ENCODE peak calls at places on chromosomes 5 and 9, in eight cellular contexts. One of them, this sample, is unnamed.

GRCh38 chr5:35046754-35047153 is 995 bp downstream of the AGXT2 start:
- DNase-seq in K562: no peak
- DNase-seq in NCI-H1092 treated with DMSO at 0.1 percent for 48 hours: no peak
- DNase-seq in hepatic stellate cell: peak
- DNase-seq in OCI-M1: no peak
- DNase-seq in heart left ventricle: no peak
- DNase-seq in NCI-H510A: no peak
- DNase-seq in left kidney: no peak
- DNase-seq in this sample: no peak

GRCh38 chr9:75889977-75890540 is 414 bp upstream of the PCSK5 start:
- DNase-seq in OCI-M1: peak
- DNase-seq in K562: no peak
- DNase-seq in NCI-H510A: no peak
- DNase-seq in heart left ventricle: peak
- DNase-seq in NCI-H1092 treated with DMSO at 0.1 percent for 48 hours: peak
- DNase-seq in left kidney: peak
- DNase-seq in hepatic stellate cell: peak
- DNase-seq in this sample: no peak

GRCh38 chr9:86794356-86795046 is 152.8 kb downstream of the GAS1 start:
- DNase-seq in NCI-H510A: no peak
- DNase-seq in hepatic stellate cell: no peak
- DNase-seq in OCI-M1: no peak
- DNase-seq in NCI-H1092 treated with DMSO at 0.1 percent for 48 hours: peak
- DNase-seq in left kidney: peak
- DNase-seq in K562: no peak
- DNase-seq in heart left ventricle: no peak
- DNase-seq in this sample: no peak

GRCh38 chr9:4182831-4183230 is 117.0 kb downstream of the GLIS3 start:
- DNase-seq in NCI-H510A: no peak
- DNase-seq in K562: no peak
- DNase-seq in OCI-M1: no peak
- DNase-seq in heart left ventricle: no peak
- DNase-seq in hepatic stellate cell: no peak
- DNase-seq in NCI-H1092 treated with DMSO at 0.1 percent for 48 hours: no peak
- DNase-seq in left kidney: no peak
- DNase-seq in this sample: no peak

GRCh38 chr9:100473271-100474081 is 527 bp downstream of the TMEFF1 start:
- DNase-seq in NCI-H1092 treated with DMSO at 0.1 percent for 48 hours: peak
- DNase-seq in left kidney: peak
- DNase-seq in hepatic stellate cell: peak
- DNase-seq in K562: peak
- DNase-seq in OCI-M1: peak
- DNase-seq in heart left ventricle: no peak
- DNase-seq in NCI-H510A: peak
- DNase-seq in this sample: peak

GRCh38 chr5:10573487-10574145 is 9.7 kb downstream of the ANKRD33B start:
- DNase-seq in heart left ventricle: peak
- DNase-seq in K562: no peak
- DNase-seq in NCI-H510A: no peak
- DNase-seq in left kidney: no peak
- DNase-seq in NCI-H1092 treated with DMSO at 0.1 percent for 48 hours: no peak
- DNase-seq in OCI-M1: no peak
- DNase-seq in hepatic stellate cell: no peak
- DNase-seq in this sample: no peak

GRCh38 chr5:29214821-29215220 is 1978.7 kb upstream of the CDH6 start:
- DNase-seq in NCI-H1092 treated with DMSO at 0.1 percent for 48 hours: no peak
- DNase-seq in heart left ventricle: no peak
- DNase-seq in left kidney: peak
- DNase-seq in NCI-H510A: no peak
- DNase-seq in K562: no peak
- DNase-seq in OCI-M1: no peak
- DNase-seq in hepatic stellate cell: no peak
- DNase-seq in this sample: no peak

GRCh38 chr9:121622842-121623203 is 28.6 kb upstream of the DAB2IP start:
- DNase-seq in heart left ventricle: no peak
- DNase-seq in left kidney: no peak
- DNase-seq in OCI-M1: no peak
- DNase-seq in NCI-H510A: no peak
- DNase-seq in K562: no peak
- DNase-seq in NCI-H1092 treated with DMSO at 0.1 percent for 48 hours: no peak
- DNase-seq in hepatic stellate cell: no peak
- DNase-seq in this sample: no peak

GRCh38 chr5:52015760-52016159 is 632.5 kb downstream of the ISL1 start:
- DNase-seq in hepatic stellate cell: no peak
- DNase-seq in NCI-H1092 treated with DMSO at 0.1 percent for 48 hours: peak
- DNase-seq in left kidney: peak
- DNase-seq in OCI-M1: no peak
- DNase-seq in NCI-H510A: no peak
- DNase-seq in K562: no peak
- DNase-seq in heart left ventricle: no peak
- DNase-seq in this sample: no peak

GRCh38 chr9:121910491-121911040 is 182.5 kb downstream of the TTLL11 start:
- DNase-seq in left kidney: no peak
- DNase-seq in OCI-M1: no peak
- DNase-seq in NCI-H1092 treated with DMSO at 0.1 percent for 48 hours: no peak
- DNase-seq in K562: no peak
- DNase-seq in NCI-H510A: no peak
- DNase-seq in hepatic stellate cell: no peak
- DNase-seq in heart left ventricle: no peak
- DNase-seq in this sample: no peak

GRCh38 chr5:17428176-17428800 is 69.7 kb upstream of the TAF11L2 start:
- DNase-seq in OCI-M1: peak
- DNase-seq in left kidney: no peak
- DNase-seq in heart left ventricle: no peak
- DNase-seq in NCI-H1092 treated with DMSO at 0.1 percent for 48 hours: no peak
- DNase-seq in NCI-H510A: no peak
- DNase-seq in hepatic stellate cell: no peak
- DNase-seq in K562: no peak
- DNase-seq in this sample: no peak

GRCh38 chr9:128180447-128180846 is 10.9 kb downstream of the CIZ1 start:
- DNase-seq in hepatic stellate cell: no peak
- DNase-seq in heart left ventricle: no peak
- DNase-seq in NCI-H510A: no peak
- DNase-seq in left kidney: no peak
- DNase-seq in NCI-H1092 treated with DMSO at 0.1 percent for 48 hours: no peak
- DNase-seq in K562: no peak
- DNase-seq in OCI-M1: no peak
- DNase-seq in this sample: no peak

GRCh38 chr5:173812811-173813550 is 75.2 kb upstream of the CPEB4 start:
- DNase-seq in NCI-H1092 treated with DMSO at 0.1 percent for 48 hours: no peak
- DNase-seq in OCI-M1: no peak
- DNase-seq in NCI-H510A: no peak
- DNase-seq in left kidney: no peak
- DNase-seq in heart left ventricle: no peak
- DNase-seq in hepatic stellate cell: no peak
- DNase-seq in K562: no peak
- DNase-seq in this sample: no peak

GRCh38 chr5:14667290-14667689 is 2.8 kb downstream of the OTULIN start:
- DNase-seq in NCI-H1092 treated with DMSO at 0.1 percent for 48 hours: no peak
- DNase-seq in hepatic stellate cell: no peak
- DNase-seq in OCI-M1: no peak
- DNase-seq in K562: no peak
- DNase-seq in heart left ventricle: no peak
- DNase-seq in NCI-H510A: no peak
- DNase-seq in left kidney: no peak
- DNase-seq in this sample: no peak

GRCh38 chr5:157485811-157486739 is 26.1 kb downstream of the NIPAL4 start:
- DNase-seq in OCI-M1: no peak
- DNase-seq in heart left ventricle: no peak
- DNase-seq in NCI-H1092 treated with DMSO at 0.1 percent for 48 hours: no peak
- DNase-seq in NCI-H510A: no peak
- DNase-seq in K562: no peak
- DNase-seq in left kidney: no peak
- DNase-seq in hepatic stellate cell: no peak
- DNase-seq in this sample: no peak

GRCh38 chr9:81652058-81652457 is 37.3 kb downstream of the TLE1 start:
- DNase-seq in hepatic stellate cell: no peak
- DNase-seq in NCI-H1092 treated with DMSO at 0.1 percent for 48 hours: no peak
- DNase-seq in heart left ventricle: no peak
- DNase-seq in NCI-H510A: no peak
- DNase-seq in OCI-M1: no peak
- DNase-seq in K562: no peak
- DNase-seq in left kidney: no peak
- DNase-seq in this sample: no peak

GRCh38 chr5:133144245-133144981 is 92.6 kb downstream of the HSPA4 start:
- DNase-seq in K562: no peak
- DNase-seq in NCI-H1092 treated with DMSO at 0.1 percent for 48 hours: no peak
- DNase-seq in NCI-H510A: no peak
- DNase-seq in left kidney: no peak
- DNase-seq in OCI-M1: no peak
- DNase-seq in heart left ventricle: no peak
- DNase-seq in hepatic stellate cell: no peak
- DNase-seq in this sample: no peak

GRCh38 chr5:178327446-178327845 is 94.8 kb upstream of the PHYKPL start:
- DNase-seq in heart left ventricle: peak
- DNase-seq in K562: no peak
- DNase-seq in NCI-H1092 treated with DMSO at 0.1 percent for 48 hours: no peak
- DNase-seq in NCI-H510A: no peak
- DNase-seq in OCI-M1: no peak
- DNase-seq in left kidney: no peak
- DNase-seq in hepatic stellate cell: no peak
- DNase-seq in this sample: no peak

GRCh38 chr5:89353837-89354551 is 471.0 kb upstream of the MEF2C start:
- DNase-seq in OCI-M1: peak
- DNase-seq in NCI-H510A: no peak
- DNase-seq in left kidney: peak
- DNase-seq in NCI-H1092 treated with DMSO at 0.1 percent for 48 hours: no peak
- DNase-seq in heart left ventricle: no peak
- DNase-seq in hepatic stellate cell: no peak
- DNase-seq in K562: peak
- DNase-seq in this sample: no peak

GRCh38 chr5:116645627-116646026 is 71.0 kb upstream of the SEMA6A start:
- DNase-seq in K562: no peak
- DNase-seq in left kidney: no peak
- DNase-seq in NCI-H1092 treated with DMSO at 0.1 percent for 48 hours: no peak
- DNase-seq in NCI-H510A: no peak
- DNase-seq in hepatic stellate cell: no peak
- DNase-seq in heart left ventricle: no peak
- DNase-seq in OCI-M1: no peak
- DNase-seq in this sample: no peak

GRCh38 chr5:133707629-133708028 is 95.3 kb upstream of the FSTL4 start:
- DNase-seq in left kidney: no peak
- DNase-seq in K562: no peak
- DNase-seq in NCI-H510A: no peak
- DNase-seq in heart left ventricle: no peak
- DNase-seq in hepatic stellate cell: no peak
- DNase-seq in OCI-M1: no peak
- DNase-seq in NCI-H1092 treated with DMSO at 0.1 percent for 48 hours: no peak
- DNase-seq in this sample: no peak

GRCh38 chr9:129282308-129283211 is 104.5 kb upstream of the IER5L start:
- DNase-seq in heart left ventricle: no peak
- DNase-seq in NCI-H1092 treated with DMSO at 0.1 percent for 48 hours: no peak
- DNase-seq in left kidney: peak
- DNase-seq in OCI-M1: no peak
- DNase-seq in NCI-H510A: no peak
- DNase-seq in hepatic stellate cell: peak
- DNase-seq in K562: no peak
- DNase-seq in this sample: no peak

GRCh38 chr5:80372780-80373179 is 35.1 kb upstream of the ZFYVE16 start:
- DNase-seq in OCI-M1: no peak
- DNase-seq in NCI-H510A: no peak
- DNase-seq in K562: no peak
- DNase-seq in hepatic stellate cell: no peak
- DNase-seq in left kidney: no peak
- DNase-seq in NCI-H1092 treated with DMSO at 0.1 percent for 48 hours: no peak
- DNase-seq in heart left ventricle: no peak
- DNase-seq in this sample: no peak

GRCh38 chr5:72693001-72693442 is 123.4 kb upstream of the TNPO1 start:
- DNase-seq in NCI-H1092 treated with DMSO at 0.1 percent for 48 hours: no peak
- DNase-seq in hepatic stellate cell: no peak
- DNase-seq in left kidney: peak
- DNase-seq in K562: no peak
- DNase-seq in OCI-M1: peak
- DNase-seq in NCI-H510A: no peak
- DNase-seq in heart left ventricle: no peak
- DNase-seq in this sample: no peak

GRCh38 chr9:12680757-12681156 is 12.4 kb upstream of the TYRP1 start:
- DNase-seq in K562: no peak
- DNase-seq in NCI-H510A: no peak
- DNase-seq in OCI-M1: peak
- DNase-seq in heart left ventricle: no peak
- DNase-seq in hepatic stellate cell: no peak
- DNase-seq in left kidney: no peak
- DNase-seq in NCI-H1092 treated with DMSO at 0.1 percent for 48 hours: no peak
- DNase-seq in this sample: no peak

GRCh38 chr5:133319905-133320520 is 268.2 kb downstream of the HSPA4 start:
- DNase-seq in NCI-H510A: no peak
- DNase-seq in OCI-M1: no peak
- DNase-seq in left kidney: no peak
- DNase-seq in NCI-H1092 treated with DMSO at 0.1 percent for 48 hours: no peak
- DNase-seq in K562: peak
- DNase-seq in heart left ventricle: no peak
- DNase-seq in hepatic stellate cell: no peak
- DNase-seq in this sample: no peak

This sample was measured in central memory CD4-positive, alpha-beta T cell.